ENCODE peak calls at places on chromosome 16, in eight cellular contexts. O is CD8-positive, alpha-beta memory T cell; U is PC-3; S is iPS DF 6.9; Y is transverse colon; K is heart right ventricle; N is adrenal gland; D is colonic mucosa. F is an unnamed sample.

GRCh38 chr16:66523861-66524354 is 26.0 kb downstream of the TK2 start:
- DNase-seq in D (no peak), Y (peak; percentile 56), N (peak; percentile 51), S (no peak), O (peak; percentile 65), U (no peak), K (no peak), F (peak; percentile 85)

GRCh38 chr16:54444851-54445523 is 158.4 kb upstream of the IRX3 start:
- DNase-seq in U (no peak), K (no peak), D (no peak), Y (no peak), S (no peak), N (no peak), O (no peak), F (no peak)

GRCh38 chr16:67294927-67295326 is 15.6 kb downstream of the PLEKHG4 start:
- DNase-seq in S (no peak), O (no peak), D (no peak), U (no peak), K (no peak), Y (no peak), N (no peak), F (no peak)

GRCh38 chr16:72637306-72637705 is 410.6 kb downstream of the ZFHX3 start:
- DNase-seq in O (no peak), K (no peak), D (no peak), U (peak; percentile 55), N (no peak), Y (no peak), S (no peak), F (no peak)

GRCh38 chr16:4105848-4106247 is 10.4 kb downstream of the ADCY9 start:
- DNase-seq in Y (no peak), U (no peak), S (no peak), O (no peak), D (no peak), N (no peak), K (no peak), F (no peak)

GRCh38 chr16:87765473-87765775 is 362 bp downstream of the KLHDC4 start:
- DNase-seq in Y (peak; percentile 15), D (no peak), S (no peak), N (no peak), K (peak; percentile 19), O (peak; percentile 88), U (no peak), F (no peak)

GRCh38 chr16:678858-679807 is 1.1 kb upstream of the STUB1 start:
- DNase-seq in D (peak; percentile 80), K (peak; percentile 82), N (peak; percentile 91), U (peak; percentile 12), O (peak; percentile 74), S (no peak), Y (peak; percentile 74), F (peak; percentile 80)

GRCh38 chr16:31451681-31452351 is 7.5 kb upstream of the ARMC5 start:
- DNase-seq in D (no peak), N (peak; percentile 90), O (no peak), U (peak; percentile 60), K (peak; percentile 47), Y (no peak), S (no peak), F (peak; percentile 74)

GRCh38 chr16:12680531-12680930 is 123.2 kb downstream of the CPPED1 start:
- DNase-seq in O (no peak), K (no peak), D (no peak), N (no peak), S (no peak), Y (no peak), U (no peak), F (no peak)

GRCh38 chr16:14307623-14308356 is 236.7 kb downstream of the MRTFB start:
- DNase-seq in U (no peak), K (no peak), S (no peak), O (no peak), D (no peak), N (peak; percentile 77), Y (no peak), F (no peak)

GRCh38 chr16:56861092-56861610 is 3.9 kb upstream of the SLC12A3 start:
- DNase-seq in O (no peak), N (no peak), Y (no peak), U (no peak), K (no peak), D (no peak), S (no peak), F (no peak)

GRCh38 chr16:1538804-1539520 is 5.5 kb downstream of the TMEM204 start:
- DNase-seq in U (no peak), Y (no peak), O (peak; percentile 56), N (peak; percentile 83), K (peak; percentile 24), S (no peak), D (no peak), F (no peak)

GRCh38 chr16:75928295-75928694 is 202.0 kb upstream of the CPHXL start:
- DNase-seq in O (no peak), N (no peak), Y (no peak), U (no peak), K (no peak), S (no peak), D (no peak), F (no peak)

GRCh38 chr16:54080524-54081008 is 206.0 kb downstream of the IRX3 start:
- DNase-seq in K (no peak), O (no peak), S (no peak), Y (no peak), U (peak; percentile 94), D (no peak), N (no peak), F (peak; percentile 58)

DNA sequence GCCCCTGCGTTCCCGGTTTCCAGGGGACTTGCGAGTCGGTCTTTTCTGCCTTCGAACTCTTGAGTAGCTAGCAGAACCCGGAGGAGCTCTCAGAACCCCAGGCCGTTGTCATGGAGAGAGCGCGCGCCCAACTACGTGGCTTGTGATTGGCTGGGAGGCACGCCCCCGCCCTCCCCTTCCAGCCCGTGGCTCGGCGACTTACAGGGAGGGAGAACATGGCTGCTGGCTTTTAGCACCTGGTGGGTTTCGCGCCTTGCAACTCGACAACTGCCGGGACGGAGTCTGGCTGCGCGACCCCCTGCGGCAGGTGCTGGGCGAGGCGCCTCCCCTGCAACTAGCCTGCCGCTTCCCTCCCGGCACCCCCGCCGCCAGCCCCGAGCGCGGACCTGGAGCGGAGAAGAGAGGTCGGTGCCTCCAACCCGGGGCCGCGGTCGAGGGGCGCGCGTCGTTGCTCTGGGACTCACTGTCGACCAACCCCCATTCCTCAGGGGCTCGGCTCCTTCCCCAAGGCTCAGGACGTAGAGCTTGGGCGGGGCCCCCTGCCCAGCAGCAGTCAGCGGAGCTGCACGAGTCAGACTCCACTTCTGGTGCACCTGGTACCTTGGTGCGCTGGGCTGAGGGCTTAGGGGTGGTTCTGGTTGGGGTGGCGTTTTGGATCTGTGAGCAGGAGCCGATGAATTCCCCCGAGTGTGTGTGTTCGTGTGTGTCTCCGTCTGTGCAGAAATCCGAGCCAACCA is 9.0 kb upstream of the ZFP90 start:
- DNase-seq in U (peak; percentile 81), S (peak; percentile 82), O (peak; percentile 92), N (peak; percentile 97), D (peak; percentile 95), Y (peak; percentile 93), K (peak; percentile 89), F (peak; percentile 94)
- H3K27ac ChIP-seq in U (no peak overlapping the region), S (no peak overlapping the region), O (peak overlapping the region; percentile 4), N (no peak overlapping the region), D (no peak overlapping the region), Y (peak overlapping the region; percentile 67), K (no peak overlapping the region), F (no peak overlapping the region)

GRCh38 chr16:70663524-70664324 is 17.4 kb downstream of the IL34 start:
- DNase-seq in K (no peak), U (no peak), Y (no peak), N (no peak), D (no peak), O (no peak), S (no peak), F (no peak)
- H3K27me3 ChIP-seq in K (no peaks in the 10 kb centered on the region), U (no peaks in the 10 kb centered on the region), Y (no peaks in the 10 kb centered on the region), N (no peaks in the 10 kb centered on the region), D (no peaks in the 10 kb centered on the region), O (no peaks in the 10 kb centered on the region), S (no peaks in the 10 kb centered on the region), F (no peaks in the 10 kb centered on the region)

GRCh38 chr16:11315499-11315898 is 29.8 kb upstream of the RMI2 start:
- DNase-seq in Y (no peak), D (no peak), K (no peak), O (no peak), S (peak; percentile 91), N (no peak), U (peak; percentile 12), F (peak; percentile 86)
- H3K4me3 ChIP-seq in Y (no peak overlapping the region), D (no peak overlapping the region), K (no peak overlapping the region), O (no peak overlapping the region), S (no peak overlapping the region), N (no peak overlapping the region), U (no peak overlapping the region), F (no peak overlapping the region)

GRCh38 chr16:30183236-30183960 is at the start of gene CORO1A:
- DNase-seq in Y (peak; percentile 90), K (peak; percentile 88), U (peak; percentile 75), N (peak; percentile 89), O (peak; percentile 86), D (peak; percentile 91), S (peak; percentile 25), F (peak; percentile 75)
- H3K27ac ChIP-seq in Y (peak within 1 kb of the TSS; percentile 80), K (peak within 1 kb of the TSS; percentile 68), U (no peak within 1 kb of the TSS), N (peak within 1 kb of the TSS; percentile 57), O (peak within 1 kb of the TSS; percentile 71), D (peak within 1 kb of the TSS; percentile 73), S (no peak within 1 kb of the TSS), F (peak within 1 kb of the TSS; percentile 51)

GRCh38 chr16:6377956-6378355 is 954.7 kb upstream of the RBFOX1 start:
- DNase-seq in U (no peak), O (no peak), S (no peak), D (no peak), N (no peak), Y (no peak), K (no peak), F (no peak)
- H3K27me3 ChIP-seq in U (no peaks in the 10 kb centered on the region), O (no peaks in the 10 kb centered on the region), S (no peaks in the 10 kb centered on the region), D (no peaks in the 10 kb centered on the region), N (no peaks in the 10 kb centered on the region), Y (no peaks in the 10 kb centered on the region), K (no peaks in the 10 kb centered on the region), F (no peaks in the 10 kb centered on the region)

DNA sequence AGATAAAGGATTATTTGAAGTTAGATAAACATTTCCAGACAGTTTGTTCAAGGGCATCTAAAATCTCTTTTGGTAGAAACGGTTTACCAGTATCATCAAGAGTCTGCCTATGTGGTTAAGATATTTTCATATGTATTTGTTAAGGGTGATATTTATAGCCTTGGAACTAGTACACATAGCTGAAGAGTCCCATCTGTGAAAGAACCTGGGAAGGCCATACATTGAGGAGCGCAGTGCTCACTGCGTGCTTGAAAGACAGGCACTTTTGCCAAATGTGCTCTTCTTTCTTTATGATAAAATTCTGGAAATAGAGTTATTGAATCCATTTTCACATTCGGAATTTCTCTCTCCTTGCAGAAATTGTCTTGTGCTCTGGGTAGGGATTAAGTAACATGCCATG is 7.7 kb downstream of the IGSF6 start:
- DNase-seq in O (no peak), D (no peak), K (no peak), Y (no peak), U (no peak), N (no peak), S (no peak), F (no peak)
- H3K4me3 ChIP-seq in O (peak overlapping the region; percentile 49), D (no peak overlapping the region), K (peak overlapping the region; percentile 43), Y (no peak overlapping the region), U (no peak overlapping the region), N (no peak overlapping the region), S (no peak overlapping the region), F (no peak overlapping the region)

GRCh38 chr16:25020112-25020591 is 5.0 kb upstream of the ARHGAP17 start:
- DNase-seq in N (peak; percentile 21), D (no peak), K (no peak), S (no peak), O (no peak), U (no peak), Y (no peak), F (no peak)
- H3K27ac ChIP-seq in N (no peak overlapping the region), D (no peak overlapping the region), K (no peak overlapping the region), S (no peak overlapping the region), O (no peak overlapping the region), U (no peak overlapping the region), Y (no peak overlapping the region), F (no peak overlapping the region)